ENCODE peak calls at places on chromosome 12, in seven cellular contexts. A, V, B, I, P, X and E are unnamed samples.

GRCh38 chr12:12376636-12377448 is 20.0 kb downstream of the BORCS5 start:
- DNase-seq in A (peak; percentile 76), P (no peak), B (no peak), I (no peak), X (peak; percentile 86), V (peak; percentile 77), E (no peak)

GRCh38 chr12:100128509-100128908 is 14.2 kb downstream of the BLTP3B start:
- DNase-seq in A (peak; percentile 77), I (no peak), B (peak; percentile 49), X (peak; percentile 41), V (peak; percentile 53), P (no peak), E (no peak)

GRCh38 chr12:42669471-42669997 is 80.0 kb upstream of the PRICKLE1 start:
- DNase-seq in P (no peak), A (no peak), I (no peak), V (no peak), B (no peak), X (no peak), E (no peak)

GRCh38 chr12:65756956-65757511 is 67.2 kb upstream of the HMGA2 start:
- DNase-seq in A (no peak), X (peak; percentile 16), V (no peak), P (no peak), I (no peak), B (no peak), E (no peak)

GRCh38 chr12:112869778-112870177 is 37.0 kb upstream of the OAS1 start:
- DNase-seq in B (no peak), A (no peak), P (no peak), X (no peak), I (no peak), V (no peak), E (no peak)

GRCh38 chr12:33439587-33440011 is at the start of gene SYT10:
- DNase-seq in V (no peak), X (no peak), P (no peak), A (no peak), I (peak; percentile 61), B (peak; percentile 81), E (no peak)

GRCh38 chr12:43891856-43892574 is 56.1 kb downstream of the TMEM117 start:
- DNase-seq in P (no peak), X (peak; percentile 11), A (peak; percentile 24), B (no peak), V (no peak), I (no peak), E (no peak)

GRCh38 chr12:9064201-9064814 is 51.4 kb downstream of the A2M start:
- DNase-seq in V (no peak), X (peak; percentile 10), I (peak; percentile 83), A (peak; percentile 71), P (no peak), B (peak; percentile 70), E (peak; percentile 73)

GRCh38 chr12:42588981-42589464 is 523 bp downstream of the PRICKLE1 start:
- DNase-seq in P (peak; percentile 76), B (peak; percentile 73), I (peak; percentile 73), X (peak; percentile 38), A (peak; percentile 50), V (no peak), E (no peak)

DNA sequence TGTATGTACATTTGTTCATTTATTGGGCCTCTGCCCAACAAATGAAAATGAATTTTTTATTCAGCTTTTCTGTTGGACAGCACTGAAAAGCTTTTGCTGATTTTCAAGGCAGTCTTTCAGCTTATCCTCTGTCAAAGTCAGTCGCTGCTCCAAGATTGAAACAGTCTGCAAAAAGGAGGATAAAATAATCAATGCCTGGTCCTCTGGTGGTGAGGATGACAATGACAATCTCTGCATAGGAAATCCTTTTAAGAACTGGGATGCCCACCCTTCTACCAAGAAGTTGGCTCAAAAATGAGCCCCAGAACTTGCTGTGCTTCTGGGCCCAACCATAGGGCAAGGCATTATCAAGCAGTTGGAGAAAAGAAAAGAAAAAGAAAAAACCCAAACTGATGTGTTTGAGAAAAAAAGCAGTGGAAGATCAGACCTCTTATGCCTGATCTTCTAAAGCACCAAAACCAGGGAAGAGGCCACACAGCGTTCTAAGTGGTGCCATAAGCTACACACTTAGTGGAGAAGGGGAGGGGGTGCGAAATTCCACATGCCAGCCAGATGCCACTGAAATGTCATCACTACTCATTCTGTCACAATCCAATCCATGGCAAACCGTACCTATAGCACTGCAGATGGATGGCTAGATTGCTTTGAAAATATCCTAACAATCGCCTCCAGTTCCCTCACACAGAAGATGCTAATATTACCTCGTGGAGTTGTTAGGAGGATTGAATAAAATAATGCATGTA is 69.0 kb upstream of the DUSP6 start:
- DNase-seq in P (no peak), V (no peak), A (no peak), X (no peak), B (no peak), I (no peak), E (no peak)
- TF ChIP-seq CTCF in P (peak; percentile 45), V (peak; percentile 53), A (no peak), X (no peak), B (no peak), I (peak; percentile 16), E (no peak)

DNA sequence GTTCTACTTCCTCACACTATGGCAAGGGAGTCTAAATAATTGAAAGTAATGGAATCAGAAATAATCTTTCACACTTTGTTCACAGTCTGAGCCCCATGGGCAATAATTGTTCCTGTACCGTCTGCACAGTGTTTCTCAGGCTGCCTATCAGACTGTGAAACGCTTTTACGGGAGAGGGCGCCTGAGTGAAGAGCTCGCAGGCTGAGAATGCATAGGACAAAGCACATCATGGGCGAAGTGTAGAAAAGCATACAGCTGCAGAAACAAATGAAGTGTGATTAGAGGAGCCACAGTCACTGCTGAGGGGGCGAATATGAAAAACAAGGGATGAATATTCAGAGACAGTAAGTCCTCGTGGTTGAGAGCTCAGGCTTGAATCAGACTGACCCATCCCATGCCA is 438.3 kb upstream of the DCN start:
- DNase-seq in V (no peak), X (peak; percentile 12), B (no peak), A (no peak), P (no peak), I (no peak), E (no peak)
- TF ChIP-seq CTCF in V (no peak), X (no peak), B (no peak), A (no peak), P (no peak), I (no peak), E (no peak)

GRCh38 chr12:105357162-105357691 is 26.7 kb downstream of the C12orf75 start:
- DNase-seq in I (no peak), P (no peak), B (no peak), A (peak; percentile 13), X (peak; percentile 67), V (peak; percentile 55), E (no peak)
- TF ChIP-seq CTCF in I (no peak), P (no peak), B (no peak), A (no peak), X (no peak), V (no peak), E (no peak)

DNA sequence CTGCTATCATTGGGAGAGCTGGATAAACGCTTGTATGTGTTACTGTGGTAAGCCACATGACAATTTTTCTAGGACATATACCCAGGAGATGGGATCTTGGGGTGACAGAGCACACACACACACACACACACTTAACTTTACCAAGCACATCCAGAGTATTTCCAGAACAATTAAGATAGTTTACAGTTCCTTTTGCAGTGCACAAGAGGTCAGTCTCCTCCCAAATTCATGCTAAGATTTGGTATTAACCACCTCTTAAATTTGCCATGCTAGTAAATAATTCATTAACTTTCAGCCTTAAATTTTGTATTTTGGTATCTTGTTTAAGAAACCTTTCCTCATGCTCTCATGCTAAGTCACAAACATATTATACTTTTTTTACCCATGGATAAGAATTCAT is 33.9 kb upstream of the LIMA1 start:
- DNase-seq in V (no peak), A (no peak), X (no peak), B (no peak), I (no peak), P (no peak), E (no peak)
- TF ChIP-seq CTCF in V (peak; percentile 18), A (no peak), X (no peak), B (no peak), I (no peak), P (no peak), E (no peak)

DNA sequence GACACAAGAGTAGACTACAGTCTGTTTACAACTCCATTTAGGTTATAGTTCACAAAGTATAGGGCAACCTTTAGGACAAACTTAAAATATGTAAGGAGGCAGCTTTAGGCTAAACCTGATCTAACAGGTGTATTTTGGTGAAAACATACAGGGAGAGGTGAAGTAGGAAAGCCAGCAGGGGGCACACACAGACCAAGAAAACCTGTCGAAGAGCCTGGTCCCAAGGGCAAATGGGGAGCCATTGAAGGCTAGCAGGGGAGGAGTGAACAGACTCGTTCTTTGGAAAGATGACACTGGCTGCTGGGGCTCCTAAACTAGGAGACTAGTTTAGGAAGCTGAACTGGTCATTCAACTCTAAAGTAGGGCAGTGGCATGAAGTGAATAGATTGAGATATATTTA is 138.8 kb upstream of the WSCD2 start:
- DNase-seq in B (peak; percentile 74), P (no peak), V (no peak), A (peak; percentile 51), X (no peak), I (peak; percentile 52), E (no peak)
- TF ChIP-seq CTCF in B (peak; percentile 27), P (peak; percentile 72), V (no peak), A (peak; percentile 38), X (peak; percentile 13), I (peak; percentile 46), E (peak; percentile 38)

GRCh38 chr12:57549203-57549908 is 488 bp upstream of the KIF5A start:
- DNase-seq in B (no peak), X (no peak), A (no peak), P (no peak), V (no peak), I (no peak), E (no peak)

GRCh38 chr12:57548488-57548887 is 1.4 kb upstream of the KIF5A start:
- DNase-seq in P (no peak), X (no peak), B (no peak), A (no peak), I (no peak), V (no peak), E (no peak)

GRCh38 chr12:57550628-57551549 is 1.0 kb downstream of the KIF5A start:
- DNase-seq in P (no peak), V (no peak), B (no peak), X (no peak), A (no peak), I (peak; percentile 3), E (no peak)

GRCh38 chr12:57551637-57552305 is 1.9 kb downstream of the KIF5A start:
- DNase-seq in V (no peak), X (no peak), B (no peak), A (no peak), I (peak; percentile 12), P (no peak), E (no peak)

GRCh38 chr12:57549909-57550627 is at the start of gene KIF5A:
- DNase-seq in I (peak; percentile 68), B (peak; percentile 80), P (no peak), A (no peak), V (no peak), X (no peak), E (peak; percentile 56)
- TF ChIP-seq CTCF in I (no peak), B (no peak), P (no peak), A (no peak), V (peak; percentile 38), X (no peak), E (no peak)